ENCODE peak calls at places on chromosomes 16 and 17, in eight cellular contexts. N, Z, W, G, O, F, J and P are unnamed samples.

GRCh38 chr16:50743575-50744225 is 1.8 kb downstream of the CYLD start:
- DNase-seq in N (no peak), Z (no peak), W (no peak), G (no peak), O (no peak), F (no peak), J (no peak), P (no peak)

GRCh38 chr16:54645328-54645727 is 285.3 kb upstream of the IRX5 start:
- DNase-seq in N (no peak), Z (no peak), W (no peak), G (no peak), O (no peak), F (no peak), J (no peak), P (no peak)

GRCh38 chr17:60671482-60671881 is 6.2 kb upstream of the BCAS3 start:
- DNase-seq in N (no peak), Z (no peak), W (no peak), G (no peak), O (no peak), F (no peak), J (no peak), P (no peak)

GRCh38 chr16:51524555-51525373 is 373.7 kb upstream of the SALL1 start:
- DNase-seq in N (no peak), Z (no peak), W (no peak), G (no peak), O (no peak), F (no peak), J (no peak), P (no peak)

GRCh38 chr17:5695480-5695879 is 111.2 kb upstream of the NLRP1 start:
- DNase-seq in N (no peak), Z (no peak), W (no peak), G (no peak), O (no peak), F (no peak), J (no peak), P (no peak)

GRCh38 chr16:52203096-52203495 is 343.8 kb downstream of the TOX3 start:
- DNase-seq in N (no peak), Z (no peak), W (no peak), G (no peak), O (no peak), F (no peak), J (no peak), P (no peak)

GRCh38 chr16:28324235-28324886 is 32.0 kb downstream of the SBK1 start:
- DNase-seq in N (no peak), Z (no peak), W (peak; percentile 76), G (no peak), O (no peak), F (no peak), J (no peak), P (no peak)

GRCh38 chr16:78761427-78761826 is 662.0 kb downstream of the WWOX start:
- DNase-seq in N (no peak), Z (no peak), W (no peak), G (no peak), O (no peak), F (no peak), J (no peak), P (no peak)

GRCh38 chr17:72613411-72614292 is 478.8 kb downstream of the SLC39A11 start:
- DNase-seq in N (no peak), Z (no peak), W (peak; percentile 74), G (no peak), O (no peak), F (no peak), J (no peak), P (no peak)

GRCh38 chr16:83588070-83588469 is 219.7 kb upstream of the HSBP1 start:
- DNase-seq in N (no peak), Z (no peak), W (no peak), G (no peak), O (no peak), F (no peak), J (no peak), P (no peak)

GRCh38 chr17:44829558-44830358 is at the start of gene GJC1:
- DNase-seq in N (no peak), Z (peak; percentile 10), W (peak; percentile 41), G (peak; percentile 50), O (no peak), F (no peak), J (peak; percentile 61), P (peak; percentile 81)

GRCh38 chr17:13410874-13411273 is 190.9 kb downstream of the HS3ST3A1 start:
- DNase-seq in N (no peak), Z (peak; percentile 38), W (peak; percentile 22), G (no peak), O (no peak), F (no peak), J (no peak), P (no peak)

GRCh38 chr16:88589441-88589840 is 19.2 kb downstream of the ZC3H18 start:
- DNase-seq in N (no peak), Z (no peak), W (no peak), G (no peak), O (no peak), F (no peak), J (no peak), P (no peak)

GRCh38 chr16:57817680-57818079 is 15.4 kb upstream of the KIFC3 start:
- DNase-seq in N (no peak), Z (no peak), W (no peak), G (no peak), O (no peak), F (no peak), J (no peak), P (no peak)

GRCh38 chr17:48647964-48648245 is 21.7 kb upstream of the HOXB9 start:
- DNase-seq in N (no peak), Z (no peak), W (no peak), G (no peak), O (no peak), F (no peak), J (no peak), P (no peak)

GRCh38 chr16:75591001-75591852 is 25.0 kb downstream of the GABARAPL2 start:
- DNase-seq in N (peak; percentile 86), Z (no peak), W (no peak), G (no peak), O (no peak), F (no peak), J (peak; percentile 72), P (no peak)

GRCh38 chr17:199806-200603 is 18.6 kb upstream of the DOC2B start:
- DNase-seq in N (no peak), Z (peak; percentile 41), W (peak; percentile 6), G (no peak), O (no peak), F (no peak), J (no peak), P (no peak)

GRCh38 chr16:2482181-2483107 is 7.5 kb downstream of the TBC1D24 start:
- DNase-seq in N (peak; percentile 69), Z (no peak), W (no peak), G (no peak), O (no peak), F (no peak), J (no peak), P (no peak)

GRCh38 chr17:48510761-48511604 is 19.8 kb downstream of the HOXB1 start:
- DNase-seq in N (no peak), Z (no peak), W (peak; percentile 92), G (no peak), O (no peak), F (no peak), J (no peak), P (no peak)

GRCh38 chr17:38440614-38441397 is 12.5 kb downstream of the ARHGAP23 start:
- DNase-seq in N (no peak), Z (no peak), W (no peak), G (no peak), O (no peak), F (no peak), J (peak; percentile 44), P (no peak)

GRCh38 chr17:44308320-44308818 is at the start of gene RUNDC3A:
- DNase-seq in N (peak; percentile 73), Z (peak; percentile 93), W (peak; percentile 58), G (peak; percentile 90), O (peak; percentile 36), F (peak; percentile 79), J (peak; percentile 94), P (peak; percentile 90)

GRCh38 chr16:3254309-3254708 is 2.1 kb downstream of the MEFV start:
- DNase-seq in N (no peak), Z (no peak), W (no peak), G (no peak), O (no peak), F (no peak), J (no peak), P (no peak)

GRCh38 chr17:35577826-35578194 is 561 bp downstream of the PEX12 start:
- DNase-seq in N (no peak), Z (no peak), W (no peak), G (no peak), O (no peak), F (no peak), J (no peak), P (no peak)

GRCh38 chr17:1391577-1391976 is 8.4 kb downstream of the YWHAE start:
- DNase-seq in N (no peak), Z (no peak), W (no peak), G (no peak), O (no peak), F (no peak), J (no peak), P (no peak)
- H3K4me1 ChIP-seq in N (no peaks in the 10 kb centered on the region), Z (peaks cover 91% of the 10 kb centered on the region), W (peaks cover 17% of the 10 kb centered on the region), G (peaks cover 69% of the 10 kb centered on the region), O (peaks cover 81% of the 10 kb centered on the region), F (peaks cover 91% of the 10 kb centered on the region), J (peaks cover 53% of the 10 kb centered on the region), P (peaks cover 99% of the 10 kb centered on the region)

DNA sequence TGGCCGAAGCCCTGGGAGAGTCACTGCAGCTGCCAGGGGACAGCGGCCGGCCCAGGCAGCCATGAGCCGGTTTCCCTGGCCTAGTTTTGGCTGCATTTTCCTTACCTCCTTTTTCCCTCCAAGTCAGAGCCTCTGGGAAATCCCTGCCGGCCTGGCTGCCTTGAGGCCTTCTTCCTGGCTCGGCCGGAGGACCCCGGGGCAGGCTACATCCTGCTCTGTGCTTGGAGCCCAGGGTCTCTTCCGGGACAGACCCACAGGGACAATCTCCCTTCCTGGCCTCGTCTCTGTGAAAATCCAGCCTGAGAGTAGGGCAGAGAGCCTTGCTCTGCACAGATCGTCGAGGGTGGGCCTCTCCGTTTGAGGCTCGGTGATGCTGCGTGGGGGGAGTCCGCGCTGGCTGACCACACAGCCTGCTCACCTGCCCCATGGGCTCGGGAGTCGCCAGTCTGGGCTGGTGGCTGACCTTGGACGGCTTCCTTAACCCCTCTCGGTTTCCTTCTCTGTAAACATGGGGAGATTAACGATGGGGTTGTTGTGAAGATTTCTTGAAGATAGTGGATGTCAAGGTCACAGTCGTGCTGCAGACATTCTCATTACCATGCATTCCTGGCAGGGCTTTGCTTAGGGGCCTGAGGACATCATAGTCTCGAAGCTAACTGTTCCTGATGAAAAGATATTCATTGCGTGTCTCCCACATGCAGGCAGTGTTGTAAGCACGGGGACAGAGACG is 34.8 kb upstream of the CIBAR2 start:
- DNase-seq in N (no peak), Z (peak; percentile 45), W (no peak), G (no peak), O (no peak), F (no peak), J (no peak), P (peak; percentile 57)
- H3K4me1 ChIP-seq in N (no peaks in the 10 kb centered on the region), Z (peaks cover 38% of the 10 kb centered on the region), W (peaks cover 4% of the 10 kb centered on the region), G (no peaks in the 10 kb centered on the region), O (peaks cover 10% of the 10 kb centered on the region), F (no peaks in the 10 kb centered on the region), J (peaks cover 6% of the 10 kb centered on the region), P (peaks cover 23% of the 10 kb centered on the region)

GRCh38 chr17:75011788-75012319 is 616 bp upstream of the MRPL58 start:
- DNase-seq in N (peak; percentile 79), Z (peak; percentile 49), W (peak; percentile 51), G (no peak), O (no peak), F (no peak), J (no peak), P (no peak)
- H3K4me1 ChIP-seq in N (no peaks in the 10 kb centered on the region), Z (peaks cover 20% of the 10 kb centered on the region), W (peaks cover 30% of the 10 kb centered on the region), G (peaks cover 15% of the 10 kb centered on the region), O (peaks cover 19% of the 10 kb centered on the region), F (peaks cover 15% of the 10 kb centered on the region), J (peaks cover 4% of the 10 kb centered on the region), P (peaks cover 8% of the 10 kb centered on the region)

GRCh38 chr16:81694494-81695285 is 84.4 kb upstream of the PLCG2 start:
- DNase-seq in N (no peak), Z (no peak), W (no peak), G (no peak), O (no peak), F (no peak), J (no peak), P (no peak)
- H3K4me1 ChIP-seq in N (no peaks in the 10 kb centered on the region), Z (peaks cover 17% of the 10 kb centered on the region), W (no peaks in the 10 kb centered on the region), G (no peaks in the 10 kb centered on the region), O (peaks cover 11% of the 10 kb centered on the region), F (no peaks in the 10 kb centered on the region), J (peaks cover 8% of the 10 kb centered on the region), P (peaks cover 22% of the 10 kb centered on the region)